ENCODE peak calls at places on chromosomes 7 and 10, in eight cellular contexts. U, Z, N, J, Q, D, I and W are unnamed samples.

GRCh38 chr7:45703373-45703821 is 129.2 kb downstream of the ADCY1 start:
- DNase-seq in J (no peak), D (no peak), Q (peak), N (no peak), U (no peak), Z (no peak), I (no peak), W (no peak)

GRCh38 chr10:72334196-72334831 is 20.4 kb downstream of the DNAJB12 start:
- DNase-seq in D (peak), U (no peak), Z (peak), J (peak), N (no peak), I (no peak), Q (peak), W (no peak)

GRCh38 chr10:71948496-71949067 is 15.6 kb upstream of the CHST3 start:
- DNase-seq in Q (no peak), D (no peak), I (no peak), N (no peak), J (no peak), U (peak), Z (no peak), W (no peak)

GRCh38 chr7:14398531-14398930 is 409.1 kb upstream of the ETV1 start:
- DNase-seq in N (no peak), Q (no peak), U (no peak), J (no peak), Z (no peak), I (no peak), D (no peak), W (no peak)

GRCh38 chr7:49643321-49643720 is 130.1 kb upstream of the VWC2 start:
- DNase-seq in U (no peak), N (no peak), I (no peak), Q (peak), D (no peak), J (no peak), Z (no peak), W (no peak)

GRCh38 chr7:99762680-99763327 is 21.2 kb downstream of the CYP3A4 start:
- DNase-seq in U (peak), Z (peak), Q (peak), J (no peak), D (peak), I (peak), N (no peak), W (peak)

GRCh38 chr10:114021135-114021534 is 22.5 kb upstream of the ADRB1 start:
- DNase-seq in I (no peak), J (no peak), Q (no peak), U (no peak), D (no peak), N (no peak), Z (no peak), W (no peak)

GRCh38 chr7:909358-910329 is 33.3 kb downstream of the GET4 start:
- DNase-seq in D (no peak), Q (no peak), J (no peak), I (peak), N (peak), U (peak), Z (peak), W (no peak)

GRCh38 chr10:3652886-3653285 is 132.1 kb downstream of the KLF6 start:
- DNase-seq in J (peak), N (no peak), Q (peak), Z (no peak), U (no peak), D (no peak), I (no peak), W (no peak)

GRCh38 chr7:79091661-79092060 is 361.8 kb downstream of the MAGI2 start:
- DNase-seq in D (peak), U (no peak), N (no peak), Z (no peak), I (no peak), Q (no peak), J (no peak), W (no peak)

GRCh38 chr10:8057636-8058273 is 3.3 kb downstream of the GATA3 start:
- DNase-seq in N (no peak), Z (peak), Q (peak), U (no peak), D (no peak), I (no peak), J (no peak), W (no peak)

GRCh38 chr10:86723009-86723408 is 33.4 kb upstream of the BMPR1A start:
- DNase-seq in J (no peak), U (no peak), Z (no peak), D (no peak), Q (no peak), I (no peak), N (no peak), W (no peak)